ENCODE peak calls at places on chromosomes 16 and 17, in nine cellular contexts. J, B, W, E, Q, V, C, I and H are unnamed samples.

GRCh38 chr16:89687092-89687940 is 827 bp downstream of the CDK10 start:
- DNase-seq in B (no peak), C (no peak), Q (no peak), V (peak), E (no peak), W (peak), I (peak), J (no peak), H (no peak)

GRCh38 chr17:83181991-83182619 is 102.7 kb downstream of the METRNL start:
- DNase-seq in I (no peak), W (peak), J (no peak), B (no peak), V (no peak), Q (no peak), E (no peak), C (no peak), H (no peak)

GRCh38 chr17:30005709-30006320 is 64.4 kb downstream of the EFCAB5 start:
- DNase-seq in W (no peak), E (no peak), Q (no peak), J (no peak), I (peak), C (no peak), B (no peak), V (no peak), H (no peak)

GRCh38 chr16:26709175-26709574 is 357.6 kb upstream of the C16orf82 start:
- DNase-seq in V (no peak), Q (no peak), J (no peak), B (no peak), C (no peak), W (no peak), I (no peak), E (no peak), H (no peak)

GRCh38 chr17:41500131-41500911 is 5.1 kb downstream of the KRT13 start:
- DNase-seq in W (no peak), I (peak), B (no peak), Q (no peak), E (no peak), V (no peak), C (no peak), J (no peak), H (no peak)

GRCh38 chr16:47136101-47136820 is 7.5 kb downstream of the NETO2 start:
- DNase-seq in C (no peak), W (no peak), J (no peak), B (no peak), V (no peak), I (peak), Q (no peak), E (no peak), H (no peak)

GRCh38 chr17:16467886-16468285 is 24.1 kb downstream of the LRRC75A start:
- DNase-seq in I (no peak), J (no peak), V (no peak), W (no peak), E (no peak), C (no peak), B (no peak), Q (no peak), H (no peak)

GRCh38 chr16:86725401-86725800 is 147.1 kb downstream of the FOXL1 start:
- DNase-seq in V (no peak), W (no peak), B (no peak), Q (no peak), J (no peak), E (no peak), I (peak), C (no peak), H (no peak)

GRCh38 chr16:49505556-49505955 is 132.0 kb downstream of the C16orf78 start:
- DNase-seq in Q (no peak), C (no peak), J (no peak), I (no peak), V (no peak), E (no peak), B (no peak), W (peak), H (no peak)

GRCh38 chr16:19823322-19823721 is 61.3 kb downstream of the GPRC5B start:
- DNase-seq in V (no peak), J (no peak), E (no peak), Q (no peak), B (no peak), C (no peak), I (no peak), W (no peak), H (no peak)

GRCh38 chr16:4718466-4718865 is 15.6 kb downstream of the ANKS3 start:
- DNase-seq in Q (no peak), B (no peak), I (no peak), J (no peak), C (no peak), V (no peak), W (peak), E (no peak), H (no peak)

GRCh38 chr16:8916541-8917225 is 34.5 kb downstream of the LITAFD start:
- DNase-seq in V (no peak), E (no peak), C (no peak), J (no peak), W (no peak), I (no peak), B (no peak), Q (no peak), H (no peak)

GRCh38 chr16:85145734-85146531 is 33.7 kb upstream of the CIBAR2 start:
- DNase-seq in J (no peak), E (no peak), Q (no peak), V (no peak), I (no peak), W (no peak), C (no peak), B (no peak), H (no peak)

GRCh38 chr16:86761117-86761971 is 183.0 kb downstream of the FOXL1 start:
- DNase-seq in W (no peak), B (no peak), Q (no peak), V (peak), C (peak), I (peak), E (no peak), J (peak), H (no peak)

GRCh38 chr17:38730526-38731379 is 612 bp downstream of the CISD3 start:
- DNase-seq in W (peak), C (no peak), V (peak), J (no peak), E (no peak), Q (no peak), I (peak), B (no peak), H (no peak)

GRCh38 chr16:75965504-75966374 is 239.4 kb upstream of the CPHXL start:
- DNase-seq in J (no peak), V (no peak), B (no peak), C (no peak), I (no peak), E (no peak), W (no peak), Q (no peak), H (no peak)

GRCh38 chr17:77381185-77381700 is 240.5 kb downstream of the SEC14L1 start:
- DNase-seq in V (no peak), W (no peak), J (no peak), B (no peak), I (no peak), C (no peak), Q (no peak), E (no peak), H (no peak)

GRCh38 chr17:61072648-61073047 is 327.0 kb upstream of the TBX2 start:
- DNase-seq in E (no peak), V (no peak), I (no peak), J (no peak), C (no peak), Q (no peak), B (no peak), W (no peak), H (no peak)

GRCh38 chr17:57102122-57102521 is 17.1 kb downstream of the AKAP1 start:
- DNase-seq in C (no peak), W (no peak), V (no peak), J (no peak), B (no peak), E (no peak), Q (no peak), I (no peak), H (no peak)

GRCh38 chr17:55448681-55449080 is 27.0 kb upstream of the MMD start:
- DNase-seq in J (no peak), C (no peak), W (no peak), E (no peak), B (no peak), V (no peak), I (peak), Q (peak), H (no peak)

GRCh38 chr17:75518983-75519540 is 2.7 kb downstream of the TSEN54 start:
- DNase-seq in W (no peak), B (no peak), C (no peak), E (no peak), I (no peak), Q (no peak), V (no peak), J (no peak), H (no peak)